ENCODE peak calls at places on chromosomes 11 and 22, in four cellular contexts. K is colonic mucosa, S is prostate gland, H is MM.1S. I is an unnamed sample.

GRCh38 chr11:76639621-76640020 is 30.9 kb downstream of the LRRC32 start:
- DNase-seq in K (peak), S (no peak), H (no peak), I (no peak)

GRCh38 chr11:34656062-34656720 is 35.3 kb downstream of the EHF start:
- DNase-seq in K (no peak), S (no peak), H (no peak), I (no peak)

GRCh38 chr22:25057013-25057881 is 104.7 kb downstream of the KIAA1671 start:
- DNase-seq in K (peak), S (peak), H (peak), I (peak)

GRCh38 chr22:42500164-42500835 is 19.3 kb downstream of the RRP7A start:
- DNase-seq in K (peak), S (peak), H (no peak), I (peak)

GRCh38 chr11:38448284-38448683 is 1850.2 kb upstream of the RAG2 start:
- DNase-seq in K (no peak), S (no peak), H (no peak), I (no peak)

GRCh38 chr11:124202951-124203350 is 19.8 kb downstream of the OR10D3 start:
- DNase-seq in K (no peak), S (no peak), H (no peak), I (no peak)

GRCh38 chr22:37971475-37972434 is 12.6 kb downstream of the SOX10 start:
- DNase-seq in K (no peak), S (no peak), H (no peak), I (no peak)

GRCh38 chr11:37141707-37142106 is 543.7 kb upstream of the RAG2 start:
- DNase-seq in K (no peak), S (no peak), H (no peak), I (no peak)

GRCh38 chr22:20885557-20886323 is 26.9 kb downstream of the SNAP29 start:
- DNase-seq in K (peak), S (peak), H (peak), I (peak)

GRCh38 chr11:115501895-115502589 is 2.2 kb downstream of the CADM1 start:
- DNase-seq in K (no peak), S (no peak), H (peak), I (no peak)

GRCh38 chr22:34850010-34850409 is 215.9 kb upstream of the ISX start:
- DNase-seq in K (no peak), S (no peak), H (no peak), I (no peak)

GRCh38 chr11:61690706-61691377 is 10.7 kb downstream of the DAGLA start:
- DNase-seq in K (peak), S (no peak), H (no peak), I (no peak)

GRCh38 chr22:23531283-23531921 is 48.7 kb downstream of the IGLL1 start:
- DNase-seq in K (no peak), S (no peak), H (no peak), I (no peak)

GRCh38 chr22:37588540-37589215 is 8.8 kb upstream of the LGALS2 start:
- DNase-seq in K (peak), S (no peak), H (no peak), I (no peak)

GRCh38 chr22:40210814-40211213 is 33.1 kb downstream of the TNRC6B start:
- DNase-seq in K (no peak), S (no peak), H (no peak), I (no peak)

GRCh38 chr11:118884613-118885274 is 1.1 kb downstream of the CXCR5 start:
- DNase-seq in K (no peak), S (no peak), H (no peak), I (no peak)

GRCh38 chr11:63667993-63668392 is 3.2 kb downstream of the ATL3 start:
- DNase-seq in K (no peak), S (no peak), H (no peak), I (no peak)

GRCh38 chr11:35352107-35352888 is 67.1 kb downstream of the SLC1A2 start:
- DNase-seq in K (no peak), S (no peak), H (no peak), I (no peak)

GRCh38 chr11:111602865-111603632 is 800 bp downstream of the SIK2 start:
- DNase-seq in K (peak), S (peak), H (peak), I (peak)

GRCh38 chr11:115980336-115980735 is 476.1 kb upstream of the CADM1 start:
- DNase-seq in K (no peak), S (peak), H (no peak), I (no peak)

GRCh38 chr11:110908401-110909106 is 196.3 kb upstream of the ARHGAP20 start:
- DNase-seq in K (no peak), S (no peak), H (no peak), I (no peak)

GRCh38 chr11:116687458-116688201 is 85.2 kb downstream of the BUD13 start:
- DNase-seq in K (no peak), S (no peak), H (no peak), I (no peak)

GRCh38 chr11:73028621-73029020 is 113.5 kb downstream of the FCHSD2 start:
- DNase-seq in K (no peak), S (no peak), H (no peak), I (no peak)

GRCh38 chr11:19432370-19433163 is 191.8 kb upstream of the E2F8 start:
- DNase-seq in K (no peak), S (no peak), H (peak), I (no peak)

GRCh38 chr11:129267716-129268115 is 75.6 kb upstream of the ARHGAP32 start:
- DNase-seq in K (no peak), S (no peak), H (no peak), I (no peak)

GRCh38 chr11:45885274-45885920 is at the start of gene MAPK8IP1:
- DNase-seq in K (peak), S (peak), H (peak), I (peak)

GRCh38 chr22:40431021-40431420 is 60.6 kb downstream of the SGSM3 start:
- DNase-seq in K (no peak), S (no peak), H (no peak), I (no peak)

DNA sequence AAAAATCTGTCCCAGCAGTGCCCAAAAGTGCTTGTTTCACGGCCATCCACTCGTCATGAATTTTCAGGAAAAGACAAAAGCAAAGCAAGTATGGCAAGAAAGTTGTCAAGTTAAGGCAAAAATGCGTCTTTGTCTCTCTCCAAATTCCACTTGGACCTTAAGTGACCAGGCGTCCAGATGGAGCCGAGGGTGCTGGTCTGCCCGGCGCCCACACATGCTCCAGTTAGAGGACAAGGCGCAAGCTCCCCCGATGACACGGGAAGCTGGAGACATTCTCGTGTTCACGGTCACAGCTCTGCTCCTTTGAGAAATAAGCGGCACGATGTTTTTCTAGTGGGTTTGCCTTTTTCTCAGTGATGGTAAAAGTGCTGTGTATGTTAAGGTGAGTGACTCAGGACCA is 219.0 kb downstream of the BRD1 start:
- DNase-seq in K (no peak), S (no peak), H (no peak), I (no peak)
- H3K4me3 ChIP-seq in K (no peak), S (no peak), H (no peak), I (no peak)

GRCh38 chr11:67419330-67420049 is 4.0 kb downstream of the CARNS1 start:
- DNase-seq in K (no peak), S (no peak), H (no peak), I (no peak)

GRCh38 chr11:67418476-67419281 is 3.2 kb downstream of the CARNS1 start:
- DNase-seq in K (no peak), S (no peak), H (peak), I (peak)

GRCh38 chr11:67417425-67417824 is 1.9 kb downstream of the CARNS1 start:
- DNase-seq in K (no peak), S (no peak), H (no peak), I (peak)

GRCh38 chr11:67415501-67416304 is at the start of gene CARNS1:
- DNase-seq in K (no peak), S (no peak), H (no peak), I (no peak)

DNA sequence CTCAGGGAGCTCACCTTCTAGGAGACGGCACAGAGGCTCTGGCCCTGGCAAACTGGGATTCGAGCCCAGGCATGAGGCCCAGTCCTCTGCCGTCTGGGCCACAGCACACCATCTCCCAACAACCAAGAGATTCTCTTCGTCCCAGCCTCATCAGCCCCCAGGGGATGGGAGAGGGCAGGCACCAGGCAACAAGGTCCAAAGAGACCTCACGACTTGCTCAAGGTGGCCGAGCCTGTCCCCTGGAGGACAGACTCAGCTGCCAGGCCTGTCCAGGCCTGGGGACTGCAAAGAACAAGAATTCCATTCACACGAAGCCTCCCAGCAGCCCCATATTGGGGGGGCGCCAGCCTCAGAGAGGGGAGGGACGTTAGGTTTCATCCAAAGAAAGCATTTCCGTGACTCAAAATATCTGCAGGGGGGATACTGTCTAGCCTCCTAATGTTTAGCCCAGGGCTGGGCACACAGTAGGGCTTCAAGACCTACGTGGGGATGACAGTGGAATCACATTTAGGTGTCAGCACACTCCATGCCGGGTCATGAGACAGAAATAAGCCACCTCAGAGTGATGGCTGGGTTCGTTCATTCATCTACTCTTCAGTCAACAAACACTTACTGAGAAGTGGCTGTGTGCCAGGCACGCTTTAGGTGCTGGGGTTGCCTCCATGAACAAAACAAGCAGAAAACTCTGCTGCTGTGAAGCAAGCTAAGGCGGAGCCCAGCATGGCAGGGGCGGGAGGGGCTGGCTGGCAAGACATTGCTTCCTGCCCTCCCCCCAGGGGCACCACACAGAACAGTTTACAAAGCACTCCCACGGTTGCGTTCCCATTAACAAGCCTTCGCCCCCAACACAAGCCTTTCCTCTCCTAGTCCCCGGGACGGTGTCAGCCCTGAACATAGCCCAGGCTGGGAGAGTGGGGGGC is 1.2 kb downstream of the CARNS1 start:
- DNase-seq in K (no peak), S (peak), H (no peak), I (no peak)
- H3K4me3 ChIP-seq in K (no peak), S (no peak), H (no peak), I (no peak)

DNA sequence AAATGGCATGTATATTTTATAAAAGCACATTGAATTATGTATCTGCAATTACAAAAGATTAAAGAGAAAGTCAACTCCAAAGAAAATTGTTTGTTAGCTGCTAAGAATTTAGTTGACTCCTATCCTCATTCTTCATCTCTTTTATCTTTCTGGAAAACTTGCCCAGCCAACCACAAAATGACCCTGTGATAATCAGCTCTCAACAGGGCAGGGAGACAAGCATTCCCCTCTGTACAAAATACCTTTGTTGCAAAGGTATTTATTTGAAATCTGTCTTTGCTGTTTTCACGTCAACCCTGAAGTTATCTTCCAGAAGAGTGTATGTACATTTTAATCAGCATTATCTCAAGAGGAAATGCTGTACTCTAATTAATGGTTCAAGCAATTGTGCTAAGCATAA is 191.1 kb upstream of the DDI1 start:
- DNase-seq in K (no peak), S (no peak), H (no peak), I (no peak)
- H3K4me3 ChIP-seq in K (no peak), S (no peak), H (no peak), I (no peak)

GRCh38 chr11:82867495-82868082 is 32.6 kb downstream of the PRCP start:
- DNase-seq in K (peak), S (peak), H (peak), I (peak)
- H3K4me3 ChIP-seq in K (no peak), S (no peak), H (no peak), I (no peak)

DNA sequence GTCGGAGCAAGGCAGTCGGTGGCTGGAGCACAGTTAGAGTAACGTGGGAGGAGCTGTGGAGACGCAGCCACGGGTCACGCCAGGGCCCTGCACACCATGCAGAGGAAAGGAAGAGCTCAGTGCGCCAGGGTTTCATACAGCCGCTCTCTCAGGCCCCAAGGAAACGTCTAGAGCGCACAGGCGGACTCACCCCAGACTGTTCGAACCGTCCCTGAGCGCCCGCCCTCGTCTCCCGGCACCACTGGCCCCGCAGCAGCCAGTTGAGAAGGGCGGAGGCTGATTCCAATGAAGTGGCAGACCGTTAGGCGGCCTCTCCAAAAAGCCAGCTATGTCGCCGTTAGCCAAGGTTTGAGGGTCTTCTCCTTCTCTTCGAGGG is 483 bp upstream of the HYLS1 start:
- DNase-seq in K (peak), S (peak), H (peak), I (peak)
- H3K4me3 ChIP-seq in K (peak), S (peak), H (peak), I (peak)

DNA sequence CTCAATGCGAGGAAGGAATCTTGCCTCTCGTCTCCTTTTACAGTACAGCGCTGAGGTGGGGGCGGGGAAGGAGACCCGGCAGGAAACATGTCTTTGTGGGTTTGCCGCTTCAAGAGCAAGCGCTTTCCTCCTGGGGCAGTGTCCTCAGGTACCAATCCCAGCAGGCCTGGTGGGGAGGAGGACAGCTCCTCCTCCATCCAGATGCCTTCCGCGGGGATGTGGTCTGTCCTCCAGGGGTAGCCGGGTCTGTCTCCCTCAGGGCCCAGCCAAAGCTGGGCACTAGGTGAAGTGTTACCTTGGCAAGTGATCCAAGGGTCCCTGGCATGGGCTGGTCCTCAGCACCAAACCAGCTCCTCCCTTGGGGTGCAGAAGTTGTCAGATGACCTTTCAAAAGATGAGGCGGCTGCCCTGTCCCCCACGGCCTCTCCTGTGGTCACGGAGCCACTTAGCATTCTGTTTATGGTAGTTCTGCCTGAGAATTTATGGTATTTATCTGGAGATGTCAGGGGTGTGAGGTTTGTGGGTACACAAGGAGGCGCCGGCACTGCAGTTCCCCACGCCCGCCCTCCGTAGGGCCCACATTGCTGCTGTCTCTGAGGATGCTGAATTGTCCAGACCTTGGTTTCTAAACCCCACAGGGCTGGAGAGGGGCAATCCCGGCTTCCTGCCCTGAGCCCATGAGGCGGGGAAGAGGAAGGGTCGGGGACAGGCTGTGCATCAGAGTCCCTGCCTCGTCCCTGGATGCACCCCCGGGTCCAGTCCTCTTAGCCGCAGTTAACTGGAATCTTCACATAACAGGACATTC is 93.5 kb upstream of the ANO1 start:
- DNase-seq in K (no peak), S (no peak), H (peak), I (no peak)
- H3K4me3 ChIP-seq in K (no peak), S (no peak), H (no peak), I (no peak)

GRCh38 chr11:86799680-86800075 is 664 bp upstream of the PRSS23 start:
- DNase-seq in K (peak), S (no peak), H (no peak), I (no peak)
- H3K4me3 ChIP-seq in K (peak), S (peak), H (peak), I (peak)

DNA sequence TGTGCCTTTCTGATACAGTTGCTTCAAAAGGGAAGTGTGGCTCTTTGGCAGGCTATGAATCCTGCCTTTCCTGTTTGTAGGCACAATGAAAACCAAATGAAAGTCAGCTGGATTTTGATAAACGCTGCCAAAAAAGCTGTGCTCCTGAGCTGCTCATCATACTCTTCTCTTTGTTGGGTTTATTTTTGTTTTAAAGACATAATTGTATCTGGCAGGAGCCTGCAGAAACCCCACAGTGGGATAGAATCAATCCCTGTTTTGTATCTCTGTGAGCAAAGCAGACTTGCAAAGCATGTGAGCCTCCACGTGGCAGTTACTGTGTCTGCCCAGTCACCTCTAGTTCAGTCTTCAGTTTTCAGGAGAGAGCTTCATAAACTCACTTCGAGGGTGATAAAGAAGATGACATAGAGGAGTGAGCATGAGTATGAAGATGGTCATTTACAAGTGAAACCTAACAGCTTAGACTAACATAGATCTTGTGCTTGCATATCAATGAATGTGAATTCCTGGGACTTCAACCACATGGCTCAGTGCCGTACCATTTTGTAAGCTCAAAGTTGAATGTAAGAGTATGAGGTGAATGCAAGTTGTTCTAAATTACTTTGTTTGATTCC is 655.8 kb upstream of the KIRREL3 start:
- DNase-seq in K (no peak), S (no peak), H (no peak), I (no peak)
- H3K4me3 ChIP-seq in K (no peak), S (no peak), H (no peak), I (no peak)

GRCh38 chr11:1570531-1570895 is 1.6 kb downstream of the DUSP8 start:
- DNase-seq in K (peak), S (no peak), H (no peak), I (no peak)
- H3K4me3 ChIP-seq in K (peak), S (no peak), H (no peak), I (peak)

DNA sequence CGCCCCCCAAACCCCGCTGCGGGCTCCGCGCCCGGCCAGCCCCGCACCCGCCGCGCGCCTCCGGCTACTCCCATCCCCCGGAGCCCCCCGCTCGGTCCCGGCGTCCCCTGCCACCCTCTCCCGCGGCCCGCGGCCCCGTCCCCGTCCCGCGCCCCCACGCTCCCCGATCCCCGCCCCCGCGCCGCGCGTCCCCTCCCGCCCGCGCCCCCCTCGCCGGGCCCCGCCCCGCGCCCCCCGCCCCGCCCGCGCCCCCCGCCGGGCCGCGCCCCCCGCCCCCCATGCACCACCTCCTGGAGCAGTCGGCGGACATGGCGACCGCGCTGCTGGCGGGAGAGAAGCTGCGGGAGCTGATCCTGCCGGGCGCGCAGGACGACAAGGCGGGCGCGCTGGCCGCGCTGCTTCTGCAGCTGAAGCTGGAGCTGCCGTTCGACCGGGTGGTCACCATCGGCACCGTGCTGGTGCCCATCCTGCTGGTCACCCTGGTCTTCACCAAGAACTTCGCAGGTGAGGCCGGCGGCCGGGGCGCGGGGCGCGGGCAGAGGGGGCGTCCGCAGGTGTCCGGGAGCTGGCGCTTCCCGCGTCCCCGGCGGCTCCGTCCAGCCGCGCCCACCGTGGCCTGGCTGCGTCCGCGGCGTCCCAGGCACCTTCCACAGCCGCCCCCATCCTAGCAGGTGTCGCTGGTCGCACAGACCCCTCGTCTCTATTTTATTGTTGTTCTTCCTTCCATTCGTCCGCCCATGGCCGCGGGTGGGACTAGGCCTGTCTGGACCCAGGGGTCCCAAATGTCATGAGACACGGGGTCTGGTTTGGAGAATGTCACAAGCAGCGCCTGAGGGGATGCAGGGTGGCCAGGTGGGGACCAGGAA is at the start of gene PANX2:
- DNase-seq in K (no peak), S (no peak), H (no peak), I (peak)
- H3K4me3 ChIP-seq in K (peak), S (peak), H (no peak), I (peak)